ENCODE peak calls at places on chromosomes 11 and 22, in four cellular contexts. I, H, G and O are unnamed samples.

GRCh38 chr11:79165908-79166307 is 274.9 kb downstream of the TENM4 start:
- DNase-seq in H (no peak), I (no peak), G (no peak), O (no peak)

GRCh38 chr22:36536717-36537116 is 7.8 kb upstream of the EIF3D start:
- DNase-seq in I (no peak), G (no peak), H (no peak), O (no peak)

GRCh38 chr11:61637287-61637686 is 42.9 kb upstream of the DAGLA start:
- DNase-seq in I (no peak), G (no peak), H (no peak), O (no peak)

GRCh38 chr11:123197711-123198110 is 2.7 kb upstream of the CLMP start:
- DNase-seq in G (no peak), I (no peak), H (no peak), O (no peak)

GRCh38 chr11:78909386-78909785 is 334.7 kb upstream of the NARS2 start:
- DNase-seq in H (no peak), G (no peak), I (no peak), O (no peak)

GRCh38 chr11:130426223-130427048 is 2.0 kb downstream of the ADAMTS8 start:
- DNase-seq in G (no peak), I (peak), H (no peak), O (no peak)

GRCh38 chr11:14764899-14765527 is 121.4 kb downstream of the PDE3B start:
- DNase-seq in H (peak), G (no peak), I (no peak), O (no peak)

GRCh38 chr22:35352214-35353111 is 28.4 kb upstream of the HMOX1 start:
- DNase-seq in G (peak), I (peak), H (no peak), O (no peak)

GRCh38 chr11:48170840-48171233 is 45.8 kb upstream of the OR4B1 start:
- DNase-seq in G (no peak), H (no peak), I (no peak), O (no peak)

GRCh38 chr11:18526521-18527296 is at the start of gene TSG101:
- DNase-seq in G (peak), I (peak), H (peak), O (peak)

GRCh38 chr11:20207781-20208621 is 47.7 kb upstream of the DBX1 start:
- DNase-seq in G (no peak), I (no peak), H (no peak), O (no peak)

GRCh38 chr11:68383976-68384501 is 71.6 kb downstream of the LRP5 start:
- DNase-seq in G (peak), I (peak), H (peak), O (peak)

GRCh38 chr11:46306296-46306853 is 28.9 kb downstream of the CREB3L1 start:
- DNase-seq in H (no peak), I (no peak), G (no peak), O (no peak)

GRCh38 chr11:94938399-94939055 is 34.8 kb downstream of the CWC15 start:
- DNase-seq in H (no peak), G (no peak), I (peak), O (no peak)

GRCh38 chr11:35216962-35217667 is 78.1 kb downstream of the CD44 start:
- DNase-seq in I (no peak), G (no peak), H (peak), O (no peak)

GRCh38 chr11:16860632-16861031 is 122.2 kb downstream of the C11orf58 start:
- DNase-seq in G (no peak), H (no peak), I (no peak), O (no peak)

GRCh38 chr11:18878211-18878610 is 61.0 kb downstream of the MRGPRX1 start:
- DNase-seq in G (no peak), H (no peak), I (no peak), O (no peak)

GRCh38 chr11:131618203-131618602 is 247.8 kb downstream of the NTM start:
- DNase-seq in G (no peak), I (no peak), H (no peak), O (no peak)

GRCh38 chr11:129298990-129299389 is 76.7 kb upstream of the BARX2 start:
- DNase-seq in I (no peak), H (no peak), G (no peak), O (no peak)

GRCh38 chr11:122267602-122268001 is 151.6 kb upstream of the BLID start:
- DNase-seq in H (no peak), I (no peak), G (no peak), O (no peak)

GRCh38 chr11:70324354-70325115 is 54.0 kb downstream of the PPFIA1 start:
- DNase-seq in G (no peak), H (no peak), I (no peak), O (no peak)

GRCh38 chr11:116386118-116386699 is 386.6 kb downstream of the BUD13 start:
- DNase-seq in G (no peak), H (no peak), I (no peak), O (no peak)

GRCh38 chr22:38871360-38872171 is 450 bp downstream of the CBX6 start:
- DNase-seq in H (no peak), G (peak), I (peak), O (no peak)

GRCh38 chr22:17997456-17997855 is 26.9 kb downstream of the MICAL3 start:
- DNase-seq in H (no peak), I (peak), G (no peak), O (no peak)

GRCh38 chr22:32723632-32724031 is 77.9 kb upstream of the TIMP3 start:
- DNase-seq in G (peak), H (no peak), I (peak), O (peak)